ENCODE peak calls at places on chromosomes 16 and 17, in seven cellular contexts. One of them, this sample, is unnamed.

GRCh38 chr17:44436336-44436735 is 46.9 kb upstream of the ITGA2B start:
- DNase-seq in endothelial cell of umbilical vein: no peak
- DNase-seq in dorsolateral prefrontal cortex: no peak
- DNase-seq in brain microvascular endothelial cell: no peak
- DNase-seq in CD8-positive, alpha-beta T cell: no peak
- DNase-seq in cardiac fibroblast: no peak
- DNase-seq in heart right ventricle: no peak
- DNase-seq in this sample: no peak

GRCh38 chr17:49875690-49876089 is 27.8 kb upstream of the TAC4 start:
- DNase-seq in endothelial cell of umbilical vein: no peak
- DNase-seq in dorsolateral prefrontal cortex: no peak
- DNase-seq in brain microvascular endothelial cell: no peak
- DNase-seq in CD8-positive, alpha-beta T cell: no peak
- DNase-seq in cardiac fibroblast: no peak
- DNase-seq in heart right ventricle: no peak
- DNase-seq in this sample: no peak

GRCh38 chr17:76918811-76919210 is 50.6 kb downstream of the MGAT5B start:
- DNase-seq in endothelial cell of umbilical vein: no peak
- DNase-seq in dorsolateral prefrontal cortex: peak
- DNase-seq in brain microvascular endothelial cell: no peak
- DNase-seq in CD8-positive, alpha-beta T cell: no peak
- DNase-seq in cardiac fibroblast: no peak
- DNase-seq in heart right ventricle: no peak
- DNase-seq in this sample: no peak

GRCh38 chr16:29675811-29676643 is 3.0 kb upstream of the QPRT start:
- DNase-seq in endothelial cell of umbilical vein: peak
- DNase-seq in dorsolateral prefrontal cortex: no peak
- DNase-seq in brain microvascular endothelial cell: peak
- DNase-seq in CD8-positive, alpha-beta T cell: no peak
- DNase-seq in cardiac fibroblast: peak
- DNase-seq in heart right ventricle: no peak
- DNase-seq in this sample: no peak

GRCh38 chr17:80504671-80505413 is 28.4 kb upstream of the NPTX1 start:
- DNase-seq in endothelial cell of umbilical vein: no peak
- DNase-seq in dorsolateral prefrontal cortex: no peak
- DNase-seq in brain microvascular endothelial cell: peak
- DNase-seq in CD8-positive, alpha-beta T cell: no peak
- DNase-seq in cardiac fibroblast: peak
- DNase-seq in heart right ventricle: no peak
- DNase-seq in this sample: peak

GRCh38 chr16:52071101-52071500 is 475.8 kb downstream of the TOX3 start:
- DNase-seq in endothelial cell of umbilical vein: no peak
- DNase-seq in dorsolateral prefrontal cortex: no peak
- DNase-seq in brain microvascular endothelial cell: no peak
- DNase-seq in CD8-positive, alpha-beta T cell: no peak
- DNase-seq in cardiac fibroblast: no peak
- DNase-seq in heart right ventricle: no peak
- DNase-seq in this sample: no peak

GRCh38 chr17:40427002-40427491 is 9.4 kb upstream of the TOP2A start:
- DNase-seq in endothelial cell of umbilical vein: no peak
- DNase-seq in dorsolateral prefrontal cortex: no peak
- DNase-seq in brain microvascular endothelial cell: no peak
- DNase-seq in CD8-positive, alpha-beta T cell: no peak
- DNase-seq in cardiac fibroblast: no peak
- DNase-seq in heart right ventricle: no peak
- DNase-seq in this sample: no peak

GRCh38 chr16:73019456-73020362 is 28.2 kb downstream of the ZFHX3 start:
- DNase-seq in endothelial cell of umbilical vein: peak
- DNase-seq in dorsolateral prefrontal cortex: no peak
- DNase-seq in brain microvascular endothelial cell: peak
- DNase-seq in CD8-positive, alpha-beta T cell: no peak
- DNase-seq in cardiac fibroblast: peak
- DNase-seq in heart right ventricle: no peak
- DNase-seq in this sample: peak

GRCh38 chr17:59829217-59830006 is 63.3 kb downstream of the TUBD1 start:
- DNase-seq in endothelial cell of umbilical vein: peak
- DNase-seq in dorsolateral prefrontal cortex: no peak
- DNase-seq in brain microvascular endothelial cell: peak
- DNase-seq in CD8-positive, alpha-beta T cell: no peak
- DNase-seq in cardiac fibroblast: peak
- DNase-seq in heart right ventricle: no peak
- DNase-seq in this sample: peak

GRCh38 chr17:14138649-14139048 is 69.3 kb downstream of the COX10 start:
- DNase-seq in endothelial cell of umbilical vein: no peak
- DNase-seq in dorsolateral prefrontal cortex: no peak
- DNase-seq in brain microvascular endothelial cell: no peak
- DNase-seq in CD8-positive, alpha-beta T cell: no peak
- DNase-seq in cardiac fibroblast: no peak
- DNase-seq in heart right ventricle: no peak
- DNase-seq in this sample: no peak

GRCh38 chr17:14144513-14144912 is 75.2 kb downstream of the COX10 start:
- DNase-seq in endothelial cell of umbilical vein: no peak
- DNase-seq in dorsolateral prefrontal cortex: no peak
- DNase-seq in brain microvascular endothelial cell: no peak
- DNase-seq in CD8-positive, alpha-beta T cell: no peak
- DNase-seq in cardiac fibroblast: no peak
- DNase-seq in heart right ventricle: no peak
- DNase-seq in this sample: no peak

GRCh38 chr17:14143678-14144077 is 74.4 kb downstream of the COX10 start:
- DNase-seq in endothelial cell of umbilical vein: no peak
- DNase-seq in dorsolateral prefrontal cortex: no peak
- DNase-seq in brain microvascular endothelial cell: no peak
- DNase-seq in CD8-positive, alpha-beta T cell: no peak
- DNase-seq in cardiac fibroblast: no peak
- DNase-seq in heart right ventricle: no peak
- DNase-seq in this sample: peak
- H3K4me3 ChIP-seq in endothelial cell of umbilical vein: no peak
- H3K4me3 ChIP-seq in dorsolateral prefrontal cortex: no peak
- H3K4me3 ChIP-seq in brain microvascular endothelial cell: no peak
- H3K4me3 ChIP-seq in CD8-positive, alpha-beta T cell: no peak
- H3K4me3 ChIP-seq in cardiac fibroblast: no peak
- H3K4me3 ChIP-seq in heart right ventricle: no peak
- H3K4me3 ChIP-seq in this sample: no peak

DNA sequence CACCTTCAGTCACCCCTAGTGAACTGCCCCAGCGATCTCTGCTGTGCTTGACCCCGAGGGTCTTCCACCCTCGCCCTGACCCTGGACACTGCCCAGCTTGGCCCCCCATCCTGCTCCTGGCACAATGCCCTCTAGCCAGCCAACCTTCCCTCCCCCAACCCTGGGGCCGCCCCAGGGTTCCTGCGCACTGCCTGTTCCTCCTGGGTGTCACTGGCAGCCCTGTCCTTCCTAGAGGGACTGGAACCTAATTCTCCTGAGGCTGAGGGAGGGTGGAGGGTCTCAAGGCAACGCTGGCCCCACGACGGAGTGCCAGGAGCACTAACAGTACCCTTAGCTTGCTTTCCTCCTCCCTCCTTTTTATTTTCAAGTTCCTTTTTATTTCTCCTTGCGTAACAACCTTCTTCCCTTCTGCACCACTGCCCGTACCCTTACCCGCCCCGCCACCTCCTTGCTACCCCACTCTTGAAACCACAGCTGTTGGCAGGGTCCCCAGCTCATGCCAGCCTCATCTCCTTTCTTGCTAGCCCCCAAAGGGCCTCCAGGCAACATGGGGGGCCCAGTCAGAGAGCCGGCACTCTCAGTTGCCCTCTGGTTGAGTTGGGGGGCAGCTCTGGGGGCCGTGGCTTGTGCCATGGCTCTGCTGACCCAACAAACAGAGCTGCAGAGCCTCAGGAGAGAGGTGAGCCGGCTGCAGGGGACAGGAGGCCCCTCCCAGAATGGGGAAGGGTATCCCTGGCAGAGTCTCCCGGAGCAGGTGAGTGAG is at the start of gene TNFSF13:
- DNase-seq in endothelial cell of umbilical vein: no peak
- DNase-seq in dorsolateral prefrontal cortex: no peak
- DNase-seq in brain microvascular endothelial cell: no peak
- DNase-seq in CD8-positive, alpha-beta T cell: no peak
- DNase-seq in cardiac fibroblast: no peak
- DNase-seq in heart right ventricle: peak
- DNase-seq in this sample: no peak
- H3K4me3 ChIP-seq in endothelial cell of umbilical vein: no peak
- H3K4me3 ChIP-seq in dorsolateral prefrontal cortex: peak
- H3K4me3 ChIP-seq in brain microvascular endothelial cell: peak
- H3K4me3 ChIP-seq in CD8-positive, alpha-beta T cell: peak
- H3K4me3 ChIP-seq in cardiac fibroblast: no peak
- H3K4me3 ChIP-seq in heart right ventricle: peak
- H3K4me3 ChIP-seq in this sample: no peak

DNA sequence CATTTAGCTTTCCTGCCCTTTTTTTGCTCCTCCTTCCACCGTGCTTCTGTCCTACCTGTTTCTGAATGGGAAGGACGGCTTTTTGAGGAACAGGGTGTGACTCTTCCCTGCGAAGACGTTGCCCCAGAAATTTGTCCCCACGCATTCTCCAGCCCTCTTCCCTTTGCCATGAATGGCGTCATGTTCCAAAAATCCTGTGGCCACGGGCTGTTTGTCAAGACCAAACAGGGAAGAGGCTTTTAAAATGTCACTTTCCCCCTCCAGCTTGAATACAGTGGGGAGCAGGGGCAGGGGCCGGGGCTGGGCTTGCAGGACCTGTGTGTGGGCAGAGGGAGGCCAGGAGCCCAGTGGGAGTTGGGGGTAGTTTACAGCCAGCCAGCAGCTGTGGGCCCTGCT is 13.9 kb downstream of the MPRIP start:
- DNase-seq in endothelial cell of umbilical vein: no peak
- DNase-seq in dorsolateral prefrontal cortex: no peak
- DNase-seq in brain microvascular endothelial cell: no peak
- DNase-seq in CD8-positive, alpha-beta T cell: no peak
- DNase-seq in cardiac fibroblast: no peak
- DNase-seq in heart right ventricle: no peak
- DNase-seq in this sample: no peak
- H3K4me3 ChIP-seq in endothelial cell of umbilical vein: no peak
- H3K4me3 ChIP-seq in dorsolateral prefrontal cortex: no peak
- H3K4me3 ChIP-seq in brain microvascular endothelial cell: no peak
- H3K4me3 ChIP-seq in CD8-positive, alpha-beta T cell: no peak
- H3K4me3 ChIP-seq in cardiac fibroblast: no peak
- H3K4me3 ChIP-seq in heart right ventricle: no peak
- H3K4me3 ChIP-seq in this sample: no peak

DNA sequence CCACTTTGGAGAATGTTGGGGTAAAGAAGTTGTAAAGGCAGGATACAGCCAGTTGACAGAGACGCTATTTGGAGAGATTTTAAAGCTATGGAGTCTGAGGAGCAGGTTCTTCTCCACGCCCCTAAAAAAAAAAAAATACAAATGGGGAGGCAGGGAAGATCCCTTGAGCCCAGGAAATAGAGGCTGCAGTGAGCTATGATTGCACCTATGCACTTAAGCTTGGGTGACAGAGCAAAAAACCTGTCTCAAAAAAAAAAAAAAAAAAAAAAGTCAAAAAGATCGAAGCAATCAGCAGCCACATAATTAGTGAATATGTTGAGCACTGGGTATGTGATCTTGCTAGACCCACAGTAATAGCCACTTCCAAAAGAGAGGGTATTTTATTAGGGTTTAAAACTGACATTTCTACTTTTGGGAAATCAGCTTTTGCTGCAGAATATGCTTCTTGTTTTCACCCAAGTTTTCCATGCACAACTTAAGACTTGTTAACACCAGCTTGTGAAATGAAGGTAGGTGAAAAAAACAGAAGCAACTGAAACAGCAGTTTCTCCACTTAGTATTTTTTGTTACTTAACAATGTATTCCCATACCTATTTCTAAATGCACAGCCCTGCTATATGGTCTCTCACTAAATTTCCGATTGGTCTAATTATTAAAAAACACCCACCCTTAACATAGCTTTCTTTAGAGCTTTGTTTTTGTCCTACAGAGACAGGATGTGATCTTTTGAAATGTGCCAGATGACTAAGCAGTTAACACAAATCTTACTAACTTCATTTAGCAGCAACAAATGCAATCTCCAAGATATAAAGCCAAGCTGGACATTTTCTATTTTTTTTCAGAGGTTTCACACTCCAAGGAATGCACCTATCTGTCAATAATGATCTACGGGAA is 2.5 kb upstream of the ARL6IP1 start:
- DNase-seq in endothelial cell of umbilical vein: peak
- DNase-seq in dorsolateral prefrontal cortex: no peak
- DNase-seq in brain microvascular endothelial cell: no peak
- DNase-seq in CD8-positive, alpha-beta T cell: no peak
- DNase-seq in cardiac fibroblast: peak
- DNase-seq in heart right ventricle: no peak
- DNase-seq in this sample: no peak
- H3K4me3 ChIP-seq in endothelial cell of umbilical vein: no peak
- H3K4me3 ChIP-seq in dorsolateral prefrontal cortex: no peak
- H3K4me3 ChIP-seq in brain microvascular endothelial cell: no peak
- H3K4me3 ChIP-seq in CD8-positive, alpha-beta T cell: no peak
- H3K4me3 ChIP-seq in cardiac fibroblast: no peak
- H3K4me3 ChIP-seq in heart right ventricle: no peak
- H3K4me3 ChIP-seq in this sample: no peak

GRCh38 chr16:20107086-20107485 is 33.4 kb upstream of the GPR139 start:
- DNase-seq in endothelial cell of umbilical vein: no peak
- DNase-seq in dorsolateral prefrontal cortex: no peak
- DNase-seq in brain microvascular endothelial cell: no peak
- DNase-seq in CD8-positive, alpha-beta T cell: no peak
- DNase-seq in cardiac fibroblast: no peak
- DNase-seq in heart right ventricle: no peak
- DNase-seq in this sample: no peak

GRCh38 chr16:20099375-20099774 is 25.7 kb upstream of the GPR139 start:
- DNase-seq in endothelial cell of umbilical vein: no peak
- DNase-seq in dorsolateral prefrontal cortex: no peak
- DNase-seq in brain microvascular endothelial cell: no peak
- DNase-seq in CD8-positive, alpha-beta T cell: no peak
- DNase-seq in cardiac fibroblast: no peak
- DNase-seq in heart right ventricle: no peak
- DNase-seq in this sample: no peak

GRCh38 chr16:20104563-20105183 is 31.0 kb upstream of the GPR139 start:
- DNase-seq in endothelial cell of umbilical vein: no peak
- DNase-seq in dorsolateral prefrontal cortex: no peak
- DNase-seq in brain microvascular endothelial cell: no peak
- DNase-seq in CD8-positive, alpha-beta T cell: no peak
- DNase-seq in cardiac fibroblast: no peak
- DNase-seq in heart right ventricle: no peak
- DNase-seq in this sample: no peak

GRCh38 chr16:20102021-20102420 is 28.3 kb upstream of the GPR139 start:
- DNase-seq in endothelial cell of umbilical vein: no peak
- DNase-seq in dorsolateral prefrontal cortex: no peak
- DNase-seq in brain microvascular endothelial cell: no peak
- DNase-seq in CD8-positive, alpha-beta T cell: no peak
- DNase-seq in cardiac fibroblast: no peak
- DNase-seq in heart right ventricle: no peak
- DNase-seq in this sample: no peak

DNA sequence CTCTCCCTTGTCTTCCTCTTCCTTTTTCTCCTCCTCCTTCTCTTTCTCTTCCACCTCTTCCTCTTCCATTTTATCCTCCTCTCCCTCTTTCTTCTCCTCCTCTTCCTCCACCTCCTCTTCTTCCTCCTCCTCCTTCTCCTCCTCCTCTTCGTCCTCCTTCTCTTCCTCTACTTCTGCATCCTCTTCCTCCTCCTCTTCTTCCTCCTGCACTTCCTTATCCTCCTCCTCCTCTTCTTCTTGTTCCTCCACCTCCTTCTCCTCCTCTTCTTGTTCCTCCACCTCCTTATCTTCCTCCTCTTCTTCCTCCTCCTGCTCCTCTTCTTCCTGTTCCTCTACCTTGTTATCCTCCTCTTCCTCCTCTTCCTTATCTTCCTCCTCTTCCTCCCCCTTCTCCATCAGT is 28.8 kb upstream of the GPR139 start:
- DNase-seq in endothelial cell of umbilical vein: no peak
- DNase-seq in dorsolateral prefrontal cortex: no peak
- DNase-seq in brain microvascular endothelial cell: no peak
- DNase-seq in CD8-positive, alpha-beta T cell: no peak
- DNase-seq in cardiac fibroblast: no peak
- DNase-seq in heart right ventricle: no peak
- DNase-seq in this sample: no peak
- H3K4me3 ChIP-seq in endothelial cell of umbilical vein: no peak
- H3K4me3 ChIP-seq in dorsolateral prefrontal cortex: no peak
- H3K4me3 ChIP-seq in brain microvascular endothelial cell: no peak
- H3K4me3 ChIP-seq in CD8-positive, alpha-beta T cell: no peak
- H3K4me3 ChIP-seq in cardiac fibroblast: no peak
- H3K4me3 ChIP-seq in heart right ventricle: no peak
- H3K4me3 ChIP-seq in this sample: no peak

This sample was measured in skeletal muscle cell.